ENCODE peak calls at places on chromosome 12, in seven cellular contexts. N is A549, T is vagina, M is ovary, K is tibial nerve, W is adrenal gland, S is suprapubic skin. O is an unnamed sample.

GRCh38 chr12:70854138-70854537 is 66.4 kb downstream of the PTPRR start:
- DNase-seq in T (no peak), M (no peak), W (no peak), K (no peak), N (no peak), S (no peak), O (no peak)

GRCh38 chr12:90029317-90029716 is 320.7 kb upstream of the ATP2B1 start:
- DNase-seq in W (no peak), M (no peak), K (no peak), T (no peak), N (no peak), S (no peak), O (no peak)

GRCh38 chr12:29131539-29131938 is 17.5 kb upstream of the FAR2 start:
- DNase-seq in K (no peak), S (no peak), N (no peak), W (peak), M (no peak), T (no peak), O (no peak)

GRCh38 chr12:111041091-111041490 is 120.7 kb upstream of the MYL2 start:
- DNase-seq in N (no peak), M (no peak), T (no peak), K (no peak), W (no peak), S (no peak), O (no peak)

GRCh38 chr12:104011265-104011664 is 38.7 kb downstream of the GLT8D2 start:
- DNase-seq in M (no peak), W (no peak), S (no peak), K (no peak), N (peak), T (no peak), O (no peak)

GRCh38 chr12:46024099-46024498 is 33.7 kb upstream of the SCAF11 start:
- DNase-seq in W (no peak), S (no peak), K (no peak), M (no peak), N (no peak), T (no peak), O (no peak)

GRCh38 chr12:116039081-116039480 is 238.4 kb downstream of the MED13L start:
- DNase-seq in K (no peak), W (peak), S (no peak), T (no peak), M (no peak), N (no peak), O (no peak)

GRCh38 chr12:123388218-123388947 is 4.5 kb downstream of the KMT5A start:
- DNase-seq in K (peak), T (no peak), W (peak), M (peak), N (peak), S (peak), O (peak)

GRCh38 chr12:110927545-110927944 is 7.2 kb upstream of the MYL2 start:
- DNase-seq in N (no peak), M (no peak), T (no peak), S (no peak), W (no peak), K (no peak), O (no peak)

GRCh38 chr12:90366286-90366685 is 588.7 kb downstream of the CCER1 start:
- DNase-seq in N (no peak), T (no peak), M (no peak), S (no peak), K (no peak), W (no peak), O (no peak)

GRCh38 chr12:29088611-29089219 is 60.4 kb upstream of the FAR2 start:
- DNase-seq in K (no peak), S (no peak), M (no peak), T (no peak), N (peak), W (no peak), O (no peak)

GRCh38 chr12:104698871-104699270 is 242.1 kb downstream of the CHST11 start:
- DNase-seq in T (no peak), K (no peak), S (no peak), M (no peak), N (no peak), W (no peak), O (no peak)

GRCh38 chr12:115749071-115749470 is 528.4 kb downstream of the MED13L start:
- DNase-seq in N (no peak), W (no peak), M (no peak), S (no peak), T (no peak), K (no peak), O (no peak)

GRCh38 chr12:49322367-49322707 is 718 bp upstream of the TROAP start:
- DNase-seq in K (no peak), S (no peak), M (no peak), N (no peak), T (no peak), W (no peak), O (no peak)
- TF ChIP-seq POLR2A in K (no peak), S (no peak), M (no peak), N (no peak), T (no peak), W (no peak), O (no peak)

GRCh38 chr12:12645485-12645884 is 33.8 kb downstream of the CREBL2 start:
- DNase-seq in M (no peak), S (no peak), W (no peak), K (no peak), T (no peak), N (no peak), O (no peak)
- TF ChIP-seq CTCF in M (no peak), S (peak), W (no peak), K (peak), T (peak), N (no peak), O (no peak)

GRCh38 chr12:106584104-106585064 is 1.6 kb downstream of the RFX4 start:
- DNase-seq in M (no peak), W (no peak), T (no peak), S (no peak), K (no peak), N (peak), O (no peak)
- H3K4me3 ChIP-seq in M (no peak), W (no peak), T (peak), S (peak), K (peak), N (peak), O (no peak)

DNA sequence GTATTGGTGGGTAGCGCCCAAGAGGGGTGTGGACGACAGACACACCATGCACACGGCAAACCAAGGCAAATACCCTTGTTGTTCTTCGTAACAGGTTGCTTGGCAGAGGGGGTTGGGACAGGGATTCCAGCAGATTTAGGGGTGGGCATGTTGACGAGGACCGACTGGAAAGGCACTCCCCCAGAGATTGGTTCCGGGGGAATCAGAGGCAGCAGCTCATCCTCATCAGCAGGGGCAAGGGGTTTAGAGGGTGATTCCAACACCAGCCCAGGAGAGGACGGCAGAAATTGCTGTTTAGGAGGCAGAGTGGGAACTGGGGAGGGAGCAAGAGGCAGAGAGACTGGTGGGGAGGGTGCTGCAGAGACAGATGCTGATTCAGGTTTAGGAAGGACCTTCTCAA is 9.3 kb downstream of the NACA start:
- DNase-seq in M (peak), T (no peak), W (no peak), N (no peak), S (peak), K (no peak), O (no peak)
- TF ChIP-seq POLR2A in M (no peak), T (no peak), W (no peak), N (no peak), S (no peak), K (no peak), O (no peak)